ENCODE peak calls at places on chromosomes 12 and 14, in eight cellular contexts. C is GM12865; O is astrocyte of the cerebellum; P is cardiac septum; B is stimulated activated CD4-positive, alpha-beta T cell treated with anti-CD3 and anti-CD28 coated beads, Interleukin-2, amount 100 ng/mL, for 48 hours; Y is psoas muscle; Z is Calu3; Q is trophoblast cell. A is an unnamed sample.

GRCh38 chr14:22252591-22253178 is 336.3 kb downstream of the DAD1 start:
- DNase-seq in B (no peak), Z (no peak), Q (no peak), Y (no peak), O (no peak), C (no peak), P (no peak), A (no peak)

GRCh38 chr14:24809147-24809546 is 175.2 kb upstream of the GZMB start:
- DNase-seq in B (no peak), Q (no peak), Z (no peak), Y (no peak), O (no peak), C (no peak), P (no peak), A (no peak)

GRCh38 chr12:109894939-109895338 is 5.1 kb upstream of the TCHP start:
- DNase-seq in Y (no peak), Z (no peak), B (no peak), C (no peak), O (no peak), Q (no peak), P (no peak), A (no peak)

GRCh38 chr12:12505544-12506501 is 56.8 kb downstream of the DUSP16 start:
- DNase-seq in C (peak), B (no peak), P (no peak), Z (no peak), O (no peak), Y (no peak), Q (no peak), A (no peak)

GRCh38 chr12:55969356-55969755 is 2.7 kb downstream of the CDK2 start:
- DNase-seq in O (no peak), Z (no peak), Q (no peak), P (no peak), Y (no peak), C (no peak), B (no peak), A (no peak)

GRCh38 chr12:14561677-14562076 is 6.0 kb downstream of the PLBD1 start:
- DNase-seq in Q (no peak), O (no peak), B (no peak), Z (no peak), Y (no peak), P (no peak), C (no peak), A (no peak)

GRCh38 chr12:121325922-121326396 is 26.3 kb downstream of the ANAPC5 start:
- DNase-seq in Z (no peak), C (no peak), P (no peak), Y (no peak), O (no peak), B (no peak), Q (no peak), A (no peak)

GRCh38 chr12:98485792-98486347 is 29.5 kb upstream of the TMPO start:
- DNase-seq in Y (no peak), C (no peak), Q (no peak), B (no peak), P (no peak), Z (no peak), O (no peak), A (no peak)

GRCh38 chr12:19192709-19193108 is 63.2 kb downstream of the PLEKHA5 start:
- DNase-seq in Y (no peak), P (no peak), Q (no peak), C (no peak), B (no peak), O (no peak), Z (no peak), A (no peak)

A was measured in mesenteric fat pad.